ENCODE peak calls at places on chromosomes 7 and 10, in six cellular contexts. Q is GM20000, J is adrenal gland, P is BJ, U is neural crest cell, G is gastrocnemius medialis. K is an unnamed sample.

GRCh38 chr10:16867556-16867955 is 50.3 kb upstream of the RSU1 start:
- DNase-seq in Q (no peak), J (no peak), P (no peak), U (no peak), G (no peak), K (no peak)

GRCh38 chr10:56346845-56347415 is 14.1 kb downstream of the ZWINT start:
- DNase-seq in Q (no peak), J (no peak), P (peak), U (no peak), G (no peak), K (no peak)

GRCh38 chr10:111125102-111125501 is 48.3 kb downstream of the ADRA2A start:
- DNase-seq in Q (no peak), J (no peak), P (no peak), U (no peak), G (no peak), K (no peak)

GRCh38 chr7:130912086-130912909 is 178.3 kb upstream of the KLF14 start:
- DNase-seq in Q (no peak), J (no peak), P (peak), U (no peak), G (no peak), K (no peak)

GRCh38 chr7:13731643-13732042 is 257.8 kb downstream of the ETV1 start:
- DNase-seq in Q (no peak), J (no peak), P (no peak), U (no peak), G (no peak), K (no peak)

GRCh38 chr7:83305027-83305426 is 142.3 kb upstream of the PCLO start:
- DNase-seq in Q (no peak), J (no peak), P (no peak), U (no peak), G (no peak), K (no peak)

GRCh38 chr10:110215751-110216150 is 8.3 kb downstream of the MXI1 start:
- DNase-seq in Q (no peak), J (no peak), P (no peak), U (no peak), G (no peak), K (no peak)

GRCh38 chr10:99560277-99561126 is 27.8 kb downstream of the NKX2-3 start:
- DNase-seq in Q (peak), J (peak), P (no peak), U (peak), G (peak), K (peak)

GRCh38 chr10:5216801-5217200 is 20.2 kb downstream of the AKR1C4 start:
- DNase-seq in Q (no peak), J (no peak), P (no peak), U (no peak), G (no peak), K (no peak)

GRCh38 chr7:132472463-132473120 is 103.7 kb downstream of the PLXNA4 start:
- DNase-seq in Q (no peak), J (no peak), P (peak), U (peak), G (peak), K (no peak)

GRCh38 chr10:87674963-87675362 is 15.3 kb downstream of the PAPSS2 start:
- DNase-seq in Q (no peak), J (no peak), P (no peak), U (no peak), G (no peak), K (no peak)

GRCh38 chr10:113897693-113898618 is 43.5 kb downstream of the NHLRC2 start:
- DNase-seq in Q (no peak), J (no peak), P (no peak), U (no peak), G (no peak), K (no peak)

GRCh38 chr7:101940830-101941229 is 123.4 kb downstream of the CUX1 start:
- DNase-seq in Q (no peak), J (no peak), P (no peak), U (no peak), G (peak), K (no peak)

GRCh38 chr7:101555921-101556275 is 73.2 kb downstream of the MYL10 start:
- DNase-seq in Q (peak), J (no peak), P (no peak), U (no peak), G (no peak), K (no peak)

GRCh38 chr7:96548664-96549063 is 161.0 kb downstream of the SEM1 start:
- DNase-seq in Q (no peak), J (no peak), P (no peak), U (no peak), G (no peak), K (no peak)

GRCh38 chr10:60172363-60172990 is 217.2 kb downstream of the ANK3 start:
- DNase-seq in Q (no peak), J (no peak), P (no peak), U (no peak), G (no peak), K (no peak)

GRCh38 chr7:23067271-23067670 is 38.3 kb upstream of the KLHL7 start:
- DNase-seq in Q (no peak), J (no peak), P (no peak), U (no peak), G (no peak), K (no peak)

GRCh38 chr10:100007239-100008141 is 2.3 kb downstream of the DNMBP start:
- DNase-seq in Q (no peak), J (no peak), P (no peak), U (no peak), G (no peak), K (no peak)

GRCh38 chr10:103835121-103836045 is 20.0 kb downstream of the SH3PXD2A start:
- DNase-seq in Q (no peak), J (no peak), P (no peak), U (no peak), G (peak), K (no peak)

GRCh38 chr10:68700193-68700592 is 20.8 kb upstream of the CCAR1 start:
- DNase-seq in Q (no peak), J (no peak), P (no peak), U (no peak), G (no peak), K (no peak)

GRCh38 chr7:485188-486081 is 34.2 kb downstream of the PDGFA start:
- DNase-seq in Q (no peak), J (no peak), P (no peak), U (no peak), G (no peak), K (no peak)

GRCh38 chr7:92695308-92696261 is 105.4 kb upstream of the FAM133B start:
- DNase-seq in Q (no peak), J (peak), P (peak), U (peak), G (no peak), K (no peak)

GRCh38 chr10:80457554-80458262 is 3.6 kb downstream of the TSPAN14 start:
- DNase-seq in Q (no peak), J (no peak), P (no peak), U (no peak), G (no peak), K (no peak)
- TF ChIP-seq CTCF in Q (no peak), J (no peak), P (no peak), U (peak), G (no peak), K (no peak)

DNA sequence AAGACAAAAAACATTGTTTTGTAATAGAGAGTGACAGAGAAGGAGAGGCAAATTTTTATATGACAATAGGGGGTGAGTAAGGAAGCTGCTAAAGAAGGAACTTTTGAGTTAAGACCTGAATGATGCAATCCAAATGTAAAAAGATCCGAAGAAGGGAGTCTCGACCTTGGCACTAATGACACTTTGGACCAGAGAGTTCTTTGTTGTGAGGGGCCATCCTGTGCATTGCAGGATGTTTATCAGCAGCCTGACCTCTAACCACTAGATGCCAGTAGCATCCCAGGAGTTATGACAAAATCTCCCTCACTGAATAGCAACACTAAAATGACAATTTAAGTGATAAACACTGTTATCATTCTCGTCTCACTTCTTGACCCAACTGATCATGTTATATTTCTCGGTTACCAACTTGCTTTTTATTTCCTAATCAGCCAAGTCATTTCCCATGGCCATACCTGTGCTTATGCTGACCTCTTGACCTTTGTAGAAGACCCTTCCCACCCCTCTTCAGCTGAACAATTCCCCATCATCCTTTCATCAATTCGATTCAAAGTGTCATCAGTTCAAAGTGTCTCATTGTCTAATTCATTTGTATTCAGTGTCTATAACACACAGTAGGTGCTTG is 30.0 kb downstream of the DGKI start:
- DNase-seq in Q (no peak), J (peak), P (no peak), U (no peak), G (no peak), K (no peak)
- TF ChIP-seq CTCF in Q (peak), J (peak), P (peak), U (peak), G (no peak), K (no peak)

DNA sequence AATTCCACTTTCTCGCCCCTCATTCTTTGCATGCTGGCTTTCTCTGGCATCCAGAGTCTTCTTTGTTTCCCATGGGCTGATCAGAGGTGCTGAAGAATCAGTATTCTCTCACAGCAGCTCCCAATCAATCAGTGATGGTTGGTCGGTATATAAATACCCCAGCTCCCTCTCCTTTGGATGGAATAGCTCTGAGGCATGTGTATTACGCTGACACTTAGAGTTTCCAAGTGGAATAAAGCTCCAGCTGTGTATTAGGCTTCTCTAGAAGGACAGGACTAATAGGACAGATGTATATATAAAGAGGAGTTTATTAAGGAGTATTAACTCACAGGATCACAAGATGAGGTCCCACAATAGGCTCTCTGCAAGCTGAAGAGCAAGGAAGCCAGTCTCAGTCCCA is 218.3 kb upstream of the GRB10 start:
- DNase-seq in Q (no peak), J (no peak), P (no peak), U (no peak), G (no peak), K (no peak)
- TF ChIP-seq CTCF in Q (no peak), J (no peak), P (no peak), U (peak), G (no peak), K (no peak)

DNA sequence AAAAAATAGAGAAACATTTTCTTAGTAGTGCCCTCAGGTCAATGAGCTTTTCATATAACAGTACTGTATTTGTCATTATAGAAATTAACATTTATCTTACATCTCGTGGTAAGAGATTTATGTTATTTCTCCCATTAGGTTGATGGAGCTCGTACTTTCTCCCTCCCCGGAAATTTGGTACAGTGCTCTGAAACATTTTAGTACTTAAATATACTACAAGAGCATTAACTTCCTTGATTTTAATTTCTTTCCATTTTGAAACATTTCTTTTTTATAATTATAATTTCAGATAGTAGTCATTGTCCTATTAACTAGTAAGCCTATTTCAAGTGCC is 205.4 kb downstream of the MBL2 start:
- DNase-seq in Q (no peak), J (no peak), P (no peak), U (no peak), G (no peak), K (no peak)
- TF ChIP-seq CTCF in Q (no peak), J (no peak), P (no peak), U (no peak), G (no peak), K (no peak)